ENCODE peak calls at places on chromosome 5, in four cellular contexts. B, N, Y and M are unnamed samples.

GRCh38 chr5:69230181-69230580 is 4.5 kb upstream of the CDK7 start:
- DNase-seq in N (no peak), Y (no peak), B (no peak), M (no peak)

GRCh38 chr5:27465140-27465539 is 426.8 kb upstream of the CDH9 start:
- DNase-seq in Y (no peak), N (no peak), B (no peak), M (no peak)

GRCh38 chr5:102857090-102857818 is 102.1 kb downstream of the PAM start:
- DNase-seq in N (no peak), Y (no peak), B (no peak), M (no peak)

GRCh38 chr5:141094481-141095262 is at the start of gene PCDHB2:
- DNase-seq in B (peak; percentile 79), Y (peak; percentile 16), N (no peak), M (peak; percentile 35)

GRCh38 chr5:1685076-1685475 is 114.6 kb downstream of the MRPL36 start:
- DNase-seq in Y (no peak), B (no peak), N (no peak), M (no peak)

GRCh38 chr5:149257875-149258705 is 13.6 kb upstream of the AFAP1L1 start:
- DNase-seq in B (no peak), N (no peak), Y (no peak), M (no peak)

GRCh38 chr5:107617052-107617451 is 53.7 kb downstream of the EFNA5 start:
- DNase-seq in B (no peak), N (no peak), Y (no peak), M (no peak)

GRCh38 chr5:147407094-147407681 is 102.7 kb downstream of the DPYSL3 start:
- DNase-seq in N (no peak), Y (no peak), B (no peak), M (no peak)

GRCh38 chr5:38509185-38509584 is 47.3 kb downstream of the LIFR start:
- DNase-seq in B (no peak), N (no peak), Y (no peak), M (no peak)

GRCh38 chr5:158899792-158900191 is 199.9 kb downstream of the EBF1 start:
- DNase-seq in N (no peak), Y (no peak), B (no peak), M (no peak)

GRCh38 chr5:75387806-75388205 is 50.8 kb downstream of the HMGCR start:
- DNase-seq in N (no peak), Y (no peak), B (no peak), M (no peak)

GRCh38 chr5:76765249-76765648 is 49.3 kb downstream of the F2R start:
- DNase-seq in B (no peak), Y (no peak), N (no peak), M (no peak)

GRCh38 chr5:154179846-154180710 is 10.5 kb upstream of the GALNT10 start:
- DNase-seq in Y (peak; percentile 64), N (no peak), B (peak; percentile 60), M (peak; percentile 71)

GRCh38 chr5:174505621-174506020 is 218.8 kb upstream of the MSX2 start:
- DNase-seq in Y (no peak), B (no peak), N (no peak), M (peak; percentile 64)

GRCh38 chr5:141850183-141850768 is 27.9 kb downstream of the PCDH1 start:
- DNase-seq in N (no peak), Y (peak; percentile 61), B (no peak), M (peak; percentile 50)

GRCh38 chr5:68258531-68258930 is 43.0 kb downstream of the PIK3R1 start:
- DNase-seq in N (no peak), B (no peak), Y (no peak), M (no peak)

GRCh38 chr5:39209924-39210323 is 9.4 kb downstream of the FYB1 start:
- DNase-seq in B (no peak), Y (no peak), N (no peak), M (no peak)

GRCh38 chr5:64625678-64626077 is 64.6 kb upstream of the SHISAL2B start:
- DNase-seq in N (no peak), Y (no peak), B (no peak), M (no peak)

GRCh38 chr5:141654298-141654697 is 3.1 kb upstream of the FCHSD1 start:
- DNase-seq in N (no peak), Y (no peak), B (no peak), M (no peak)

GRCh38 chr5:34905564-34905963 is 9.7 kb downstream of the RAD1 start:
- DNase-seq in B (no peak), N (no peak), Y (peak; percentile 34), M (no peak)

GRCh38 chr5:54667136-54667535 is 149.6 kb downstream of the SNX18 start:
- DNase-seq in Y (no peak), B (no peak), N (no peak), M (no peak)

GRCh38 chr5:78953092-78953800 is 31.9 kb downstream of the ARSB start:
- DNase-seq in Y (no peak), N (no peak), B (no peak), M (no peak)

GRCh38 chr5:1000329-1000728 is 8.3 kb upstream of the NKD2 start:
- DNase-seq in N (no peak), Y (no peak), B (no peak), M (no peak)

GRCh38 chr5:67350185-67350584 is 153.6 kb upstream of the CD180 start:
- DNase-seq in B (no peak), N (no peak), Y (no peak), M (no peak)

DNA sequence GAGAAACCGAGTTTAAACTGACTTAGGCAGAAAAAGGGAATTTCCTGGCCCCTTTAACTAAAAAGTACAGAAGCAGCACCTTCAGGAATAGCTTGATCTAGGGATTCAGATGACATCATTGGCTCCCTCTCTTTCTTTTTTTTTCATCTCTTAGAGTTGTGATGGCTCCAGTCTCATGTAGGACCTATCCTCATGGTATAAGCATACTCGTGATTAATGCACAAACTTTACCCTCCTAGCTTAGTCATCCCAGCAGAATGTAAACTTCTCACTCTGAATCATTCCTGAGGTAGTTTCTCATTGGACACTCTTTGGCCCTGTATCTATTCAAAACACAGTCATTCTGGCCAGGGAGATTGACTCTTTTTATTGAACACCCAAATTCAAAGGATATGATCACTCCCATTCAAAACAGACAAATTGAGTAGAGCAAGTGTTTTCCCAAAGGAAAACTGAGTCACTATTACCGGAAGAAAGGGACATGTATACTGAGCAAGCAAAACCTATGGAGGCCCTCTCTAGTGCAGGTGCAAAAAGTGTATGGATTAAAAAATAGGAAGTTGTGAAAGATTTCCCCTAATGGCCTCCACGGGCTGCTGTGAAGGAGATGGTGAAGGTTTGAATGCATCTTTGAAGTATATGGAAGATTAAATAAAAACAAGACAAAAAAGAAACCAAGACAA is 27.6 kb upstream of the SMIM23 start:
- DNase-seq in N (no peak), B (peak; percentile 30), Y (no peak), M (no peak)
- TF ChIP-seq FOXM1 in N (no peak), B (no peak), Y (no peak), M (no peak)

GRCh38 chr5:71738962-71739361 is 19.9 kb downstream of the CARTPT start:
- DNase-seq in Y (no peak), B (no peak), N (peak; percentile 15), M (no peak)

GRCh38 chr5:71731015-71731414 is 11.9 kb downstream of the CARTPT start:
- DNase-seq in N (no peak), Y (no peak), B (no peak), M (no peak)

GRCh38 chr5:71737931-71738539 is 19.0 kb downstream of the CARTPT start:
- DNase-seq in B (no peak), N (no peak), Y (no peak), M (no peak)

GRCh38 chr5:71732011-71732410 is 12.9 kb downstream of the CARTPT start:
- DNase-seq in B (no peak), N (no peak), Y (no peak), M (no peak)

GRCh38 chr5:71734141-71734540 is 15.1 kb downstream of the CARTPT start:
- DNase-seq in B (no peak), N (no peak), Y (no peak), M (no peak)
- TF ChIP-seq SP1 in B (no peak), N (no peak), Y (no peak), M (no peak)

GRCh38 chr5:175797521-175798038 is 73.8 kb upstream of the CPLX2 start:
- DNase-seq in Y (no peak), B (peak; percentile 40), N (no peak), M (peak; percentile 22)
- TF ChIP-seq BHLHE40 in Y (no peak), B (no peak), N (peak; percentile 26), M (no peak)

DNA sequence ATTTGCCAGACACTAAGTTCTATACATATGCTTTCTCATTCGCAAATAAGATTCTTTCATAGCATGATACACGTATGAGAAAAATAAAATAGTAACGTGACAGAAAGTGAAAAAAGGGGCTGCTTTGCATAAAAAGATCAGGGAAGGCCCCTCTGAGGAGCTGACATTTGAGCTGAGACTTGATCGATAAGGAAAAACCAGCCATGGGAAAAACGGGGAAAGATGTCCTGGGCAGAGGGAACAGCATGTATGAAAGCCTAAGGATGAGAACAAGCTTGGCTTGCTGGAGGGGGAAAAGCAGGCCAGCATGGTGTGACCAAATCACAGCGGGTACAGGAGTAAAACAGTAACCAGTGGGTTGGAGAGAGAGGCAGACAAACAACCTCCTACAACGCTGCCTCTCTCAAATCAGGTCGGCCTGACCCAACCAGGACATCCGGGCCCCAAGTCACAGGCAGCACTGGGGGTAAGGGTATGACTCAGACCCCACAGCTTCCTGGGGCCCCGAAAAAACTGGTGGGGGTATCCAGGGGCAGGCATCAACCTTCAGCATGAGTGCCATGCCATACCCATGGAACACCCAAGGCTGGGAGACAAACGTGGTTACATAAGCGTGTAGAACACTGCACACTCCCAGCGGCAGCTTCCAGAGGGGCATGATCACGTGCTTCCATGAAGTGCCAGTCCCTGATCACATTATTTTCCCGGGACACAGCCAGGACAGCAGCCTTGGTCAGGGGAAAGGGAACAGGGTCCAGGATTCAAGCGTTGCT is 2.2 kb downstream of the TNIP1 start:
- DNase-seq in N (no peak), Y (no peak), B (no peak), M (no peak)
- TF ChIP-seq FOXM1 in N (no peak), Y (no peak), B (no peak), M (no peak)

GRCh38 chr5:161064800-161065199 is 212.8 kb upstream of the ATP10B start:
- DNase-seq in Y (no peak), B (no peak), N (no peak), M (no peak)
- TF ChIP-seq SP1 in Y (no peak), B (no peak), N (no peak), M (no peak)

GRCh38 chr5:31993182-31993961 is 180.7 kb downstream of the GOLPH3 start:
- DNase-seq in N (no peak), B (no peak), Y (no peak), M (no peak)
- TF ChIP-seq BHLHE40 in N (no peak), B (no peak), Y (no peak), M (no peak)

GRCh38 chr5:58074222-58074621 is 385.7 kb downstream of the PLK2 start:
- DNase-seq in B (no peak), N (no peak), Y (no peak), M (no peak)
- TF ChIP-seq FOXM1 in B (no peak), N (no peak), Y (no peak), M (no peak)